ENCODE peak calls at places on chromosomes 11 and 22, in four cellular contexts. O is pancreas, N is heart right ventricle, Z is fibroblast of lung. J is an unnamed sample.

GRCh38 chr22:41888638-41889200 is 26.2 kb downstream of the SHISA8 start:
- DNase-seq in O (no peak), N (no peak), Z (peak), J (peak)

GRCh38 chr22:43094085-43094484 is 4.9 kb upstream of the TTLL1 start:
- DNase-seq in O (no peak), N (peak), Z (no peak), J (peak)

GRCh38 chr22:49724030-49724892 is 103.4 kb downstream of the BRD1 start:
- DNase-seq in O (no peak), N (no peak), Z (no peak), J (no peak)

GRCh38 chr11:100220801-100221200 is 466.3 kb upstream of the ARHGAP42 start:
- DNase-seq in O (no peak), N (no peak), Z (no peak), J (no peak)

GRCh38 chr11:84333196-84333595 is 1047.0 kb upstream of the CCDC90B start:
- DNase-seq in O (no peak), N (no peak), Z (no peak), J (no peak)

GRCh38 chr11:66289548-66290331 is 797 bp upstream of the YIF1A start:
- DNase-seq in O (no peak), N (peak), Z (no peak), J (peak)

GRCh38 chr11:121337740-121338272 is 45.2 kb downstream of the SC5D start:
- DNase-seq in O (no peak), N (no peak), Z (no peak), J (no peak)

GRCh38 chr22:27125539-27125938 is 468.2 kb downstream of the MIAT start:
- DNase-seq in O (no peak), N (no peak), Z (peak), J (no peak)

GRCh38 chr11:68008381-68009337 is 1.5 kb upstream of the ALDH3B1 start:
- DNase-seq in O (peak), N (no peak), Z (no peak), J (no peak)

GRCh38 chr11:7844521-7844920 is 47.8 kb upstream of the OR5P2 start:
- DNase-seq in O (no peak), N (no peak), Z (no peak), J (no peak)

GRCh38 chr11:66915046-66915832 is 42.9 kb downstream of the PC start:
- DNase-seq in O (no peak), N (no peak), Z (no peak), J (no peak)

GRCh38 chr22:22124374-22124773 is 120.2 kb upstream of the VPREB1 start:
- DNase-seq in O (no peak), N (no peak), Z (no peak), J (no peak)

GRCh38 chr11:14423633-14424032 is 64.7 kb upstream of the RRAS2 start:
- DNase-seq in O (no peak), N (no peak), Z (peak), J (peak)

GRCh38 chr22:37862570-37863325 is 13.5 kb downstream of the EIF3L start:
- DNase-seq in O (no peak), N (no peak), Z (peak), J (no peak)

GRCh38 chr11:78030429-78031325 is 7.6 kb upstream of the KCTD14 start:
- DNase-seq in O (peak), N (peak), Z (peak), J (peak)

GRCh38 chr11:30758946-30759501 is 172.9 kb upstream of the MPPED2 start:
- DNase-seq in O (no peak), N (no peak), Z (no peak), J (no peak)

GRCh38 chr11:2527621-2528291 is 82.9 kb downstream of the KCNQ1 start:
- DNase-seq in O (peak), N (no peak), Z (no peak), J (no peak)

GRCh38 chr11:28535677-28536076 is 427.5 kb downstream of the METTL15 start:
- DNase-seq in O (no peak), N (no peak), Z (no peak), J (no peak)

GRCh38 chr11:61071208-61071681 is 31.0 kb upstream of the CD5 start:
- DNase-seq in O (no peak), N (no peak), Z (no peak), J (no peak)

GRCh38 chr11:66987158-66987620 is 12.1 kb downstream of the C11orf86 start:
- DNase-seq in O (no peak), N (no peak), Z (no peak), J (no peak)

GRCh38 chr11:10305964-10306918 is 1.4 kb downstream of the ADM start:
- DNase-seq in O (peak), N (peak), Z (no peak), J (peak)

GRCh38 chr11:117807482-117808272 is 10.7 kb upstream of the DSCAML1 start:
- DNase-seq in O (peak), N (peak), Z (peak), J (peak)

GRCh38 chr11:128733440-128734115 is 39.7 kb downstream of the FLI1 start:
- DNase-seq in O (no peak), N (no peak), Z (peak), J (peak)

GRCh38 chr11:83151274-83151977 is 5.5 kb upstream of the PCF11 start:
- DNase-seq in O (no peak), N (no peak), Z (no peak), J (no peak)

GRCh38 chr11:17277024-17277584 is 565 bp downstream of the NUCB2 start:
- DNase-seq in O (no peak), N (no peak), Z (peak), J (peak)

GRCh38 chr11:120431633-120432032 is 79.9 kb upstream of the GRIK4 start:
- DNase-seq in O (no peak), N (no peak), Z (peak), J (peak)

GRCh38 chr22:24521791-24522245 is 26.7 kb downstream of the UPB1 start:
- DNase-seq in O (peak), N (no peak), Z (peak), J (peak)

GRCh38 chr22:30861688-30862552 is 106.7 kb downstream of the MORC2 start:
- DNase-seq in O (no peak), N (no peak), Z (no peak), J (no peak)

GRCh38 chr11:69828276-69828970 is 9.2 kb upstream of the FGF3 start:
- DNase-seq in O (no peak), N (no peak), Z (no peak), J (no peak)

GRCh38 chr11:61079416-61080150 is 22.7 kb upstream of the CD5 start:
- DNase-seq in O (no peak), N (no peak), Z (no peak), J (no peak)

GRCh38 chr11:67404515-67405195 is 772 bp downstream of the TBC1D10C start:
- DNase-seq in O (no peak), N (no peak), Z (no peak), J (no peak)

GRCh38 chr22:45310331-45311032 is 748 bp downstream of the FAM118A start:
- DNase-seq in O (peak), N (peak), Z (no peak), J (no peak)

GRCh38 chr22:46389081-46389480 is 53.6 kb downstream of the TRMU start:
- DNase-seq in O (no peak), N (no peak), Z (no peak), J (no peak)

GRCh38 chr11:77250881-77251640 is 50.4 kb downstream of the GDPD4 start:
- DNase-seq in O (no peak), N (no peak), Z (peak), J (peak)

GRCh38 chr11:128517457-128518230 is 69.7 kb downstream of the ETS1 start:
- DNase-seq in O (no peak), N (no peak), Z (peak), J (peak)

GRCh38 chr11:2447253-2447950 is 2.6 kb downstream of the KCNQ1 start:
- DNase-seq in O (no peak), N (no peak), Z (no peak), J (no peak)

GRCh38 chr11:35235944-35236666 is 97.1 kb downstream of the CD44 start:
- DNase-seq in O (peak), N (no peak), Z (peak), J (peak)

GRCh38 chr22:50303848-50304527 is 3.5 kb downstream of the PLXNB2 start:
- DNase-seq in O (peak), N (peak), Z (no peak), J (no peak)

GRCh38 chr22:28741758-28742561 is at the start of the genes CHEK2 and HSCB:
- DNase-seq in O (peak), N (peak), Z (peak), J (peak)

GRCh38 chr11:133656100-133656635 is 123.9 kb upstream of the OPCML start:
- DNase-seq in O (no peak), N (no peak), Z (no peak), J (no peak)

GRCh38 chr11:133660202-133660568 is 127.9 kb upstream of the OPCML start:
- DNase-seq in O (no peak), N (no peak), Z (no peak), J (no peak)

GRCh38 chr11:133663135-133663534 is 130.8 kb upstream of the OPCML start:
- DNase-seq in O (no peak), N (no peak), Z (no peak), J (no peak)

GRCh38 chr11:133661867-133662266 is 129.6 kb upstream of the OPCML start:
- DNase-seq in O (no peak), N (no peak), Z (no peak), J (no peak)

GRCh38 chr11:133659542-133660201 is 127.4 kb upstream of the OPCML start:
- DNase-seq in O (no peak), N (no peak), Z (no peak), J (no peak)
- H3K4me3 ChIP-seq in O (no peak), N (no peak), Z (no peak), J (no peak)

DNA sequence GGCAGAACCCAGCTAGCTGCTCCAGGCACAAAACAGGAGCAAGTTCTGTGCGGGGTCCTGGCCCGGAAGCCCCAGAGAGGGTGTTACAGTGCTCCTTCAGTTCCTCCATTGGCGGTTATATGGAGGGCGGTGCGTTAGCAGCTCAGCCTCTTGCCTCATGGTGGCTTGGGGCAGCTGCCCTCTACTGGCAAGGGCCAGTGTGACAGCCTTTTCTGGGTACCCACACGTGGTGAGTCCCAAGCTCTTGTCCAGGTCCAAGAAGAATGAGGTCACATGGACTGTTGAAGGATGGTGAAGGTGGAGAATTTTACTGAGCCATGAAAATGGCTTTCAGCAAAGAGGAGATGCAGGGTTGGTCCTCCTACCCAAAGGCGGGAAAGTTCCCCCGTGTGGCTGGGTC is 100.5 kb downstream of the WT1 start:
- DNase-seq in O (no peak), N (no peak), Z (no peak), J (peak)
- TF ChIP-seq CTCF in O (no peak), N (no peak), Z (no peak), J (peak)

DNA sequence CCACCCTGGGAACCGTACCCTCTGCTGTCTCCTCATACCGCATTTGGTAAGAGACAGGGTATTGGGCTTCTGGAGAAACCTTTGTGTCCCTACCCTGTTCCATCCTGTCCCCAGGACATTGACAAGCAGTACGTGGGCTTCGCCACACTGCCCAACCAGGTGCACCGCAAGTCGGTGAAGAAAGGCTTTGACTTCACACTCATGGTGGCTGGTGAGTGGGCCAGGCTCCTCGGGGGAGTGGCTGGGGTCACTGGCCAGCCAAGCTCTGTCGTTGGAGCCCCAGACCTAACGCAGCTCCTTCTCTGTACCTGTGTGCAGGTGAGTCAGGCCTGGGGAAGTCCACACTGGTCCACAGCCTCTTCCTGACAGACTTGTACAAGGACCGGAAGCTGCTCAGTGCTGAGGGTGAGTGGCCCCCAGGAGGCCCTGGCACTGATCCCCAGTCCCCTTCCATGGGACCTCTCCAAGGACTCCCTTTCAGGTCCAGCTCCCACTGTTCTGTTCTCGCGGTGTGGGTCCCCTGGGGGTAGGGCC is 3.8 kb upstream of the GP1BB start:
- DNase-seq in O (peak), N (no peak), Z (no peak), J (no peak)
- H3K4me3 ChIP-seq in O (no peak), N (peak), Z (peak), J (no peak)

GRCh38 chr11:612201-612960 is 3.4 kb downstream of the IRF7 start:
- DNase-seq in O (peak), N (no peak), Z (no peak), J (peak)
- TF ChIP-seq CTCF in O (no peak), N (no peak), Z (peak), J (peak)

GRCh38 chr11:107567739-107568335 is 2.3 kb upstream of the ALKBH8 start:
- DNase-seq in O (no peak), N (no peak), Z (no peak), J (no peak)
- H3K4me3 ChIP-seq in O (no peak), N (no peak), Z (no peak), J (no peak)

GRCh38 chr11:64271339-64272132 is 12.9 kb downstream of the BAD start:
- DNase-seq in O (peak), N (peak), Z (peak), J (peak)
- TF ChIP-seq CTCF in O (no peak), N (no peak), Z (no peak), J (no peak)